ENCODE peak calls at places on chromosomes 1 and 21, in six cellular contexts. R, Z, H, K, O and X are unnamed samples.

GRCh38 chr1:26169201-26169600 is 438 bp upstream of the C1orf232 start:
- DNase-seq in R (no peak), Z (no peak), H (no peak), K (no peak), O (no peak), X (no peak)

GRCh38 chr1:106680922-106681321 is 375.6 kb upstream of the PRMT6 start:
- DNase-seq in K (no peak), R (no peak), H (no peak), Z (no peak), O (no peak), X (no peak)

GRCh38 chr21:45926281-45926680 is 55.3 kb upstream of the COL6A1 start:
- DNase-seq in R (no peak), H (no peak), K (no peak), O (peak; percentile 16), Z (no peak), X (no peak)

GRCh38 chr1:170623171-170623570 is 40.8 kb upstream of the PRRX1 start:
- DNase-seq in Z (no peak), R (no peak), K (peak; percentile 96), O (peak; percentile 71), H (no peak), X (peak; percentile 50)

GRCh38 chr1:48493031-48493430 is 21.0 kb upstream of the SPATA6 start:
- DNase-seq in K (no peak), O (no peak), Z (no peak), H (no peak), R (no peak), X (no peak)

GRCh38 chr1:46532498-46533178 is 18.8 kb downstream of the KNCN start:
- DNase-seq in R (no peak), O (peak; percentile 65), Z (no peak), H (peak; percentile 80), K (no peak), X (no peak)

GRCh38 chr21:29148535-29148934 is 18.1 kb downstream of the MAP3K7CL start:
- DNase-seq in H (no peak), K (peak; percentile 64), R (no peak), Z (no peak), O (peak; percentile 42), X (no peak)

GRCh38 chr1:152111515-152111968 is 3.7 kb downstream of the TCHH start:
- DNase-seq in H (no peak), K (no peak), O (peak; percentile 38), R (no peak), Z (no peak), X (no peak)

GRCh38 chr1:17998889-17999288 is 108.7 kb upstream of the IGSF21 start:
- DNase-seq in R (no peak), H (no peak), K (no peak), Z (no peak), O (no peak), X (no peak)
- TF ChIP-seq CTCF in R (no peak), H (no peak), K (peak; percentile 43), Z (no peak), O (no peak), X (peak; percentile 42)

DNA sequence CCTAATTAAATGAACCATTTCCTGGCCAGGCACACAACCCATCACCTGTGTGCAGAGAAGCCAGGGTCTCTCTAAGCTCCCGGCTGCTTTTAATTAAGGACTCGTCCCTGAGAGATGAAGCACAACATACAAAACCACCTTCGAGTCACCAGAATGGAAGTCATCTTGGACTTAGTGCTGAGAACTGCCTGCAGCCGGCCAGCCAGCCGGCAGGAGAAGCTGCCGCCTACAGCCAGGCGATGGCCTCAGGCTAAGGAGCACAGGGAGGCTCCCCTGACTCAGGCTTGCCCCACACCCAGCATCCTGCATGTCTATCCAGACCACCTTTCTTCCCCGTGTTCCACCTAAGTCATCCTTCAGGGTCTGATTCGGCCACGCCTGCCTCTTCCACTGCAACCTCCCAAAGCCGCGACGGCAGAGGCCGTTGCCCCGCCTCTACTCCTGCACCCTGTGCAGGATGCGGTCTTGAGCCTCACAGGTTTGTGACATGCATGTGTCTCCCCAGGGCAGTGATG is 83.6 kb downstream of the SLC66A1 start:
- DNase-seq in R (no peak), O (no peak), H (no peak), Z (no peak), K (peak; percentile 94), X (no peak)
- TF ChIP-seq CTCF in R (no peak), O (no peak), H (no peak), Z (no peak), K (peak; percentile 48), X (peak; percentile 23)

DNA sequence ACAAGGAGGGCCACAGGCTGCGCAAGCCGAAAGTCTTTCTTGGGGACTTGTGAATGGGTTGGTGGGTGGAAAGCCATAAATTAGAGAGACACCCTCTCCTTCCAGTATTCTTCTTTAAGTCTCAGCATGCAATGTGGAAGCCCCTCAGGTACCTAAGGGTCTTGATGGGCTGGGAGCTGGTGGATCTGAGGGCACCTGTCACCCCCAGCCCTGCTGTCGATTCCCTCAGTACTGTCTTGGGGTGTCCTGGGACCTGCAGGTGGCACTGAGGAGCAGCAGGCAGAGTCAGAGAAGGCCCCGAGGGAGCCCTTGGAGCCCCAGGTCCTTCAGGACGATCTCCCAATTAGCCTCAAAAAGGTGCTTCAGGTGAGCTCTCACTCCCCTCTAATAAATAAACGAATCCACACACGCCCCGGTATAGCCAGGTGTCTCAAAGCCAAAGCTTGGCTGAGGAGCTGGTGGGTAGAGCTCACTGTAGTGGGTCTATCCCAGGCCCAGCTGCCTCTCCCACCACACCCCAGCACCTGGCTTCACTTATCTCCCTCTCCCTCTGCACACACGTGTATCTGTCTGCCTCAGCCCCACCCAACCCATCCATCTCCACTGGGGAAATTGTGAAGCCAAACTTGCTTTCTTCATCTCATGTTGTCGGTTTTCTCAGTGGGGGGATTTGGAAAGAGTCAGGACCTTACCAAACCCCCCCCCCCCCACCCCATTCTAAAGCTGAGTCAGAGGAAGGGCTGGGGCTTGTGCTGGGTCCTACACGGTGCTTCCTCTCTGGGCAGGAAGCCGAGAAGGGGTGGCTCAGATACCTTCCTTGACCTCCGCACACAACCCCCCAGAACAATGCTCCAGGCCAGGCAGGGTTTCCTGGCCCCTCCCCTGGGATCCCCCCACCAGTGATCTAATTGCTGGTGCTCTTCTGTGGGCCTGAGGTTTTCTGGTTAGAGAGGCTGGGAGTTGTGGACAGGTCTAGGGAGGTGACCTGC is 1.6 kb downstream of the ADAM15 start:
- DNase-seq in K (no peak), O (peak; percentile 17), H (no peak), Z (no peak), R (no peak), X (no peak)
- TF ChIP-seq CTCF in K (peak; percentile 65), O (peak; percentile 36), H (no peak), Z (no peak), R (no peak), X (peak; percentile 41)

DNA sequence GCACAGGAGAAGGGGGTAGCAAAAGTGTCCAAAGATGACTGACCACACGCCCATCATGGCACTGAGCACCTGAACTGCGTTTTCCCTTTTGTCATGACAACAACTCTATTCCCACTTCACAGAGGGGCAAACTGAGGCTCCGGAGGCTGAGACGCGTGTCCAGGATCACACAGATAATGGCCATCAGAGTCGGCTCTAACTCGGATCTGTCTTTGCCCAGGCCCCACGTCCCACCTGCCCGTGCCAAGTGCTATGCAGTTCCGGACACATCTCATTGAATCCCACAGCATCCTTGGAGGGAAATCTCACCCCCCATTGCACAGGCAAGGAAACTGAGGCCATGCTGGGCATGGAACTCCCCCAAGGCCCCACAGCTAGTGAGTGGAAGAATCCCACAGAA is 62.1 kb downstream of the MATN1 start:
- DNase-seq in R (no peak), Z (no peak), O (no peak), K (no peak), H (peak; percentile 23), X (no peak)
- TF ChIP-seq CTCF in R (no peak), Z (no peak), O (no peak), K (no peak), H (no peak), X (no peak)